ENCODE peak calls at places on chromosome 19, in nine cellular contexts. Y is psoas muscle; U is naive B cell; W is Panc1; T is smooth muscle cell of the brain vasculature; P is left colon; Q is SW 1271; H is GOT3; O is activated T-helper 2 cell treated with anti-CD3 and anti-CD28 coated beads, Interferon-gamma antibody, Interleukin-2, Interleukin-4, amounts not matched to agents 10 μg/mL and 5 μg/mL and 100 μg/mL, durations not matched to agents 14 hours and 24 hours and 36 hours. N is an unnamed sample.

GRCh38 chr19:18967358-18968146 is 26.5 kb upstream of the HOMER3 start:
- DNase-seq in U (no peak), T (no peak), Q (no peak), W (no peak), Y (peak; percentile 77), P (peak; percentile 26), H (no peak), O (no peak), N (peak; percentile 72)

GRCh38 chr19:49690656-49691242 is at the start of gene CPT1C:
- DNase-seq in U (no peak), P (peak; percentile 76), Y (peak; percentile 78), T (no peak), Q (no peak), H (no peak), W (no peak), O (peak; percentile 41), N (no peak)

GRCh38 chr19:5444431-5444830 is 10.8 kb upstream of the ZNRF4 start:
- DNase-seq in H (no peak), P (no peak), T (no peak), Y (no peak), Q (no peak), W (no peak), O (no peak), U (no peak), N (no peak)

GRCh38 chr19:46659151-46660007 is 1.6 kb downstream of the DACT3 start:
- DNase-seq in P (peak; percentile 44), U (no peak), H (no peak), Q (no peak), Y (no peak), O (no peak), T (no peak), W (no peak), N (no peak)

GRCh38 chr19:58538257-58539168 is 5.4 kb upstream of the TRIM28 start:
- DNase-seq in Y (no peak), H (no peak), T (no peak), Q (no peak), W (no peak), P (no peak), O (no peak), U (no peak), N (peak; percentile 15)

GRCh38 chr19:54660967-54661366 is 1.8 kb upstream of the LILRB4 start:
- DNase-seq in Y (no peak), O (no peak), U (no peak), Q (no peak), W (no peak), P (no peak), T (no peak), H (no peak), N (no peak)

GRCh38 chr19:1567116-1567847 is 843 bp downstream of the MEX3D start:
- DNase-seq in T (no peak), Y (no peak), Q (no peak), U (no peak), P (peak; percentile 52), O (no peak), W (no peak), H (no peak), N (no peak)

GRCh38 chr19:44722131-44723121 is 23.5 kb downstream of the CEACAM16 start:
- DNase-seq in H (no peak), P (no peak), Y (no peak), T (no peak), U (peak; percentile 27), W (no peak), O (no peak), Q (no peak), N (no peak)

GRCh38 chr19:33389574-33390119 is 16.1 kb downstream of the CEBPG start:
- DNase-seq in H (no peak), Y (no peak), O (no peak), W (no peak), P (peak; percentile 41), T (no peak), Q (no peak), U (no peak), N (no peak)

GRCh38 chr19:6730153-6730804 is 7.1 kb downstream of the GPR108 start:
- DNase-seq in O (no peak), W (no peak), U (no peak), Q (no peak), Y (no peak), T (no peak), H (no peak), P (peak; percentile 96), N (no peak)

GRCh38 chr19:31316201-31316951 is 32.9 kb downstream of the TSHZ3 start:
- DNase-seq in P (no peak), H (no peak), O (no peak), Q (no peak), W (no peak), U (no peak), T (no peak), Y (peak; percentile 50), N (no peak)

GRCh38 chr19:40621283-40621682 is 20.1 kb downstream of the LTBP4 start:
- DNase-seq in U (no peak), Q (no peak), W (no peak), T (no peak), P (no peak), H (no peak), O (no peak), Y (no peak), N (no peak)

GRCh38 chr19:29967623-29968022 is 25.6 kb downstream of the URI1 start:
- DNase-seq in P (no peak), Q (no peak), T (no peak), U (no peak), Y (no peak), O (no peak), W (no peak), H (no peak), N (no peak)

GRCh38 chr19:39307233-39307821 is 11.1 kb downstream of the IFNL1 start:
- DNase-seq in O (no peak), W (no peak), Y (no peak), T (no peak), P (peak; percentile 62), Q (no peak), H (no peak), U (no peak), N (no peak)

GRCh38 chr19:12163841-12164240 is 945 bp downstream of the ZNF136 start:
- DNase-seq in P (no peak), Y (no peak), T (no peak), H (no peak), U (no peak), W (no peak), O (no peak), Q (no peak), N (no peak)

GRCh38 chr19:18349524-18350128 is 9.2 kb downstream of the PGPEP1 start:
- DNase-seq in U (no peak), W (no peak), P (peak; percentile 60), O (no peak), Q (no peak), T (peak; percentile 46), Y (peak; percentile 60), H (no peak), N (no peak)

GRCh38 chr19:1428738-1429391 is 9.3 kb upstream of the RPS15 start:
- DNase-seq in T (no peak), Q (no peak), H (no peak), U (no peak), W (no peak), P (no peak), O (no peak), Y (no peak), N (no peak)

GRCh38 chr19:47112166-47112663 is 1.4 kb downstream of the ZC3H4 start:
- DNase-seq in O (peak; percentile 82), H (no peak), Q (no peak), T (no peak), U (peak; percentile 89), Y (peak; percentile 85), W (no peak), P (peak; percentile 88), N (no peak)

GRCh38 chr19:46902402-46902766 is 41.6 kb downstream of the ARHGAP35 start:
- DNase-seq in Q (no peak), U (no peak), H (no peak), O (no peak), Y (no peak), T (no peak), P (no peak), W (no peak), N (no peak)

GRCh38 chr19:6723738-6724137 is 3.3 kb upstream of the C3 start:
- DNase-seq in W (no peak), P (no peak), Q (no peak), T (no peak), O (no peak), Y (no peak), U (peak; percentile 34), H (no peak), N (no peak)

GRCh38 chr19:51114087-51114714 is 6.0 kb upstream of the CTU1 start:
- DNase-seq in Q (no peak), P (no peak), T (no peak), H (no peak), U (no peak), Y (no peak), O (no peak), W (no peak), N (no peak)

GRCh38 chr19:10894911-10895213 is 23.5 kb downstream of the CARM1 start:
- DNase-seq in Q (no peak), O (no peak), W (no peak), H (no peak), Y (no peak), P (no peak), T (no peak), U (no peak), N (no peak)

GRCh38 chr19:4566402-4567051 is 7.0 kb upstream of the SEMA6B start:
- DNase-seq in U (no peak), P (no peak), O (no peak), T (no peak), Y (no peak), H (no peak), Q (no peak), W (no peak), N (no peak)

GRCh38 chr19:16325161-16325527 is 518 bp downstream of the KLF2 start:
- DNase-seq in Q (no peak), O (peak; percentile 49), Y (peak; percentile 66), W (no peak), T (no peak), U (peak; percentile 44), P (peak; percentile 61), H (no peak), N (no peak)

GRCh38 chr19:16349551-16350171 is 25.0 kb downstream of the KLF2 start:
- DNase-seq in P (no peak), H (no peak), W (no peak), T (no peak), U (no peak), Q (no peak), O (no peak), Y (no peak), N (no peak)

GRCh38 chr19:15296353-15296752 is 36.0 kb downstream of the BRD4 start:
- DNase-seq in H (no peak), Q (no peak), Y (no peak), T (no peak), P (no peak), O (no peak), U (no peak), W (no peak), N (no peak)

GRCh38 chr19:46320559-46320958 is 23.7 kb downstream of the HIF3A start:
- DNase-seq in W (no peak), T (no peak), P (no peak), H (no peak), Y (no peak), O (no peak), Q (no peak), U (no peak), N (no peak)

GRCh38 chr19:6730941-6731670 is 6.3 kb downstream of the GPR108 start:
- DNase-seq in H (no peak), P (no peak), Q (no peak), W (no peak), Y (no peak), U (no peak), T (no peak), O (no peak), N (no peak)

GRCh38 chr19:12841094-12841493 is 2.8 kb downstream of the MAST1 start:
- DNase-seq in W (no peak), O (no peak), P (no peak), U (no peak), T (no peak), Q (no peak), H (no peak), Y (no peak), N (no peak)

GRCh38 chr19:33906578-33907335 is 110.1 kb downstream of the KCTD15 start:
- DNase-seq in Y (peak; percentile 20), U (no peak), Q (no peak), W (no peak), H (no peak), O (no peak), T (no peak), P (peak; percentile 18), N (no peak)

GRCh38 chr19:1062387-1063029 is 4.5 kb upstream of the ARHGAP45 start:
- DNase-seq in Y (no peak), T (no peak), H (no peak), P (peak; percentile 25), W (no peak), U (no peak), O (no peak), Q (no peak), N (no peak)